ENCODE peak calls at places on chromosome 12, in seven cellular contexts. R is glutamatergic neuron; V is Panc1; S is EL; Y is GM04504; F is cardiac muscle cell; J is activated T-cell treated with anti-CD3 and anti-CD28 coated beads, Interleukin-2, amount 50 U/mL, for 48 hours. B is an unnamed sample.

GRCh38 chr12:66269757-66270383 is 32.4 kb upstream of the HELB start:
- DNase-seq in V (peak), J (no peak), R (no peak), F (peak), Y (peak), S (peak), B (peak)

GRCh38 chr12:96766232-96766631 is 140.8 kb upstream of the NEDD1 start:
- DNase-seq in J (no peak), R (no peak), Y (no peak), F (no peak), V (no peak), S (no peak), B (peak)

GRCh38 chr12:132517740-132518100 is 27.8 kb downstream of the FBRSL1 start:
- DNase-seq in V (no peak), F (no peak), S (no peak), J (no peak), R (no peak), Y (no peak), B (no peak)

GRCh38 chr12:43696154-43696553 is 62.4 kb downstream of the PUS7L start:
- DNase-seq in V (no peak), S (no peak), F (no peak), R (peak), J (no peak), Y (no peak), B (no peak)

GRCh38 chr12:127987199-127987901 is 279.6 kb upstream of the TMEM132C start:
- DNase-seq in S (peak), R (no peak), V (no peak), J (no peak), Y (peak), F (no peak), B (peak)

GRCh38 chr12:77591959-77592358 is 238.7 kb upstream of the NAV3 start:
- DNase-seq in S (no peak), J (no peak), Y (no peak), R (peak), F (no peak), V (no peak), B (no peak)

GRCh38 chr12:63846249-63846967 is 1.9 kb downstream of the SRGAP1 start:
- DNase-seq in V (no peak), F (no peak), R (no peak), S (no peak), J (no peak), Y (no peak), B (no peak)

GRCh38 chr12:100845095-100845494 is 50.5 kb downstream of the ANO4 start:
- DNase-seq in Y (no peak), S (peak), F (no peak), R (no peak), J (no peak), V (no peak), B (no peak)

GRCh38 chr12:91178139-91178561 is 4.5 kb downstream of the DCN start:
- DNase-seq in S (peak), R (no peak), F (peak), J (no peak), V (peak), Y (peak), B (peak)

GRCh38 chr12:128318946-128319345 is 52.0 kb downstream of the TMEM132C start:
- DNase-seq in R (no peak), J (no peak), S (no peak), Y (no peak), F (no peak), V (no peak), B (no peak)

GRCh38 chr12:98838282-98838681 is 193.2 kb downstream of the APAF1 start:
- DNase-seq in F (no peak), J (no peak), V (no peak), R (no peak), S (peak), Y (peak), B (peak)

GRCh38 chr12:75505706-75506312 is 5.6 kb downstream of the KRR1 start:
- DNase-seq in F (peak), R (no peak), J (no peak), V (no peak), S (peak), Y (no peak), B (peak)

GRCh38 chr12:88854260-88854659 is 274.0 kb upstream of the KITLG start:
- DNase-seq in J (no peak), V (no peak), Y (peak), F (peak), R (no peak), S (peak), B (peak)

GRCh38 chr12:95810411-95810810 is 19.8 kb upstream of the NTN4 start:
- DNase-seq in S (no peak), Y (no peak), F (no peak), R (no peak), J (no peak), V (no peak), B (no peak)

GRCh38 chr12:108516511-108517275 is 1.6 kb downstream of the FICD start:
- DNase-seq in F (peak), J (no peak), S (no peak), R (no peak), V (no peak), Y (no peak), B (peak)

GRCh38 chr12:52821826-52822660 is 8.1 kb upstream of the KRT4 start:
- DNase-seq in S (peak), J (no peak), F (no peak), Y (no peak), R (no peak), V (no peak), B (peak)

GRCh38 chr12:66538970-66539369 is 139.9 kb downstream of the GRIP1 start:
- DNase-seq in V (no peak), J (no peak), R (no peak), S (peak), F (no peak), Y (no peak), B (no peak)

GRCh38 chr12:21551811-21552469 is 25.8 kb downstream of the SPX start:
- DNase-seq in S (no peak), R (no peak), V (no peak), F (no peak), Y (no peak), J (no peak), B (no peak)

GRCh38 chr12:103012884-103013283 is 55.4 kb downstream of the ASCL1 start:
- DNase-seq in Y (no peak), S (no peak), F (no peak), R (no peak), V (no peak), J (no peak), B (no peak)

GRCh38 chr12:27779416-27779815 is 617 bp upstream of the KLHL42 start:
- DNase-seq in R (peak), Y (no peak), J (no peak), F (no peak), V (no peak), S (peak), B (peak)

GRCh38 chr12:93061414-93062099 is 132.5 kb upstream of the EEA1 start:
- DNase-seq in J (no peak), F (no peak), Y (no peak), R (no peak), S (no peak), V (no peak), B (no peak)

B was measured in EH.